ENCODE peak calls at places on chromosomes 3 and 15, in six cellular contexts. One of them, this sample, is unnamed.

GRCh38 chr15:71802770-71803169 is 7.6 kb upstream of the NR2E3 start:
- DNase-seq in SIG-M5: no peak
- DNase-seq in heart left ventricle: no peak
- DNase-seq in skeletal muscle cell: no peak
- DNase-seq in choroid plexus epithelial cell: no peak
- DNase-seq in Right ventricle myocardium superior: no peak
- DNase-seq in this sample: no peak

GRCh38 chr3:144272715-144273114 is 301.1 kb downstream of the DIPK2A start:
- DNase-seq in skeletal muscle cell: no peak
- DNase-seq in SIG-M5: no peak
- DNase-seq in choroid plexus epithelial cell: no peak
- DNase-seq in Right ventricle myocardium superior: no peak
- DNase-seq in heart left ventricle: no peak
- DNase-seq in this sample: no peak

GRCh38 chr3:146851665-146852064 is 246.5 kb upstream of the PLSCR5 start:
- DNase-seq in heart left ventricle: no peak
- DNase-seq in skeletal muscle cell: no peak
- DNase-seq in Right ventricle myocardium superior: no peak
- DNase-seq in SIG-M5: no peak
- DNase-seq in choroid plexus epithelial cell: no peak
- DNase-seq in this sample: no peak

GRCh38 chr15:101244039-101244781 is 7.6 kb downstream of the CHSY1 start:
- DNase-seq in SIG-M5: no peak
- DNase-seq in heart left ventricle: no peak
- DNase-seq in choroid plexus epithelial cell: peak
- DNase-seq in skeletal muscle cell: no peak
- DNase-seq in Right ventricle myocardium superior: no peak
- DNase-seq in this sample: no peak

GRCh38 chr3:105323274-105323599 is 43.5 kb upstream of the ALCAM start:
- DNase-seq in Right ventricle myocardium superior: no peak
- DNase-seq in skeletal muscle cell: no peak
- DNase-seq in SIG-M5: no peak
- DNase-seq in heart left ventricle: no peak
- DNase-seq in choroid plexus epithelial cell: no peak
- DNase-seq in this sample: no peak

GRCh38 chr3:179451335-179452165 is at the start of gene GNB4:
- DNase-seq in choroid plexus epithelial cell: peak
- DNase-seq in SIG-M5: peak
- DNase-seq in heart left ventricle: peak
- DNase-seq in skeletal muscle cell: peak
- DNase-seq in Right ventricle myocardium superior: peak
- DNase-seq in this sample: peak

GRCh38 chr3:126106336-126107202 is 22.6 kb upstream of the SLC41A3 start:
- DNase-seq in Right ventricle myocardium superior: no peak
- DNase-seq in skeletal muscle cell: no peak
- DNase-seq in SIG-M5: no peak
- DNase-seq in heart left ventricle: no peak
- DNase-seq in choroid plexus epithelial cell: no peak
- DNase-seq in this sample: no peak

GRCh38 chr3:188720636-188721035 is 451.1 kb upstream of the TPRG1 start:
- DNase-seq in skeletal muscle cell: no peak
- DNase-seq in Right ventricle myocardium superior: no peak
- DNase-seq in SIG-M5: no peak
- DNase-seq in heart left ventricle: no peak
- DNase-seq in choroid plexus epithelial cell: peak
- DNase-seq in this sample: no peak

GRCh38 chr3:128950223-128950938 is 43.5 kb downstream of the CFAP92 start:
- DNase-seq in skeletal muscle cell: no peak
- DNase-seq in SIG-M5: no peak
- DNase-seq in heart left ventricle: peak
- DNase-seq in choroid plexus epithelial cell: peak
- DNase-seq in Right ventricle myocardium superior: no peak
- DNase-seq in this sample: no peak

This sample was measured in GF-D8.